ENCODE peak calls at places on chromosomes 6 and 20, in nine cellular contexts. W, D, R, V, E, U, J, K and Y are unnamed samples.

GRCh38 chr6:107866606-107867301 is 42.6 kb upstream of the SCML4 start:
- DNase-seq in U (no peak), K (no peak), D (peak), R (no peak), V (peak), E (no peak), J (peak), W (peak), Y (no peak)

GRCh38 chr20:64268180-64268579 is 12.6 kb downstream of the PCMTD2 start:
- DNase-seq in D (no peak), U (no peak), J (no peak), E (no peak), R (no peak), W (no peak), K (no peak), V (no peak), Y (no peak)

GRCh38 chr6:20331042-20331441 is 70.6 kb upstream of the E2F3 start:
- DNase-seq in R (no peak), K (no peak), U (no peak), J (no peak), W (no peak), D (no peak), E (no peak), V (no peak), Y (no peak)

GRCh38 chr6:122207794-122208193 is 191.7 kb upstream of the HSF2 start:
- DNase-seq in R (no peak), J (no peak), W (no peak), K (no peak), E (no peak), D (no peak), U (no peak), V (no peak), Y (no peak)

GRCh38 chr20:44405246-44405645 is 49.7 kb downstream of the HNF4A start:
- DNase-seq in V (no peak), U (no peak), R (no peak), K (no peak), D (no peak), J (no peak), W (no peak), E (no peak), Y (no peak)

GRCh38 chr6:447381-448165 is 56.0 kb downstream of the IRF4 start:
- DNase-seq in D (no peak), R (no peak), W (no peak), V (no peak), J (no peak), E (peak), K (no peak), U (no peak), Y (no peak)

GRCh38 chr20:4559906-4560305 is 161.8 kb upstream of the PRND start:
- DNase-seq in V (no peak), D (no peak), U (no peak), R (no peak), K (no peak), E (no peak), J (no peak), W (no peak), Y (no peak)

GRCh38 chr6:35140991-35141720 is at the start of gene TCP11:
- DNase-seq in E (peak), U (peak), V (no peak), K (no peak), D (peak), J (peak), W (no peak), R (no peak), Y (no peak)

GRCh38 chr6:13299909-13300308 is 28.4 kb downstream of the TBC1D7 start:
- DNase-seq in D (no peak), K (no peak), R (no peak), J (no peak), E (no peak), U (no peak), V (no peak), W (no peak), Y (no peak)

GRCh38 chr20:51128198-51128597 is 105.3 kb upstream of the KCNG1 start:
- DNase-seq in V (no peak), W (peak), U (no peak), E (peak), R (no peak), K (no peak), J (peak), D (no peak), Y (no peak)

GRCh38 chr6:149317656-149318571 is at the start of gene TAB2:
- DNase-seq in J (peak), U (peak), D (peak), E (no peak), K (no peak), V (peak), R (peak), W (peak), Y (peak)

GRCh38 chr20:17971571-17972013 is 2.8 kb downstream of the MGME1 start:
- DNase-seq in D (no peak), R (no peak), K (no peak), U (no peak), J (no peak), V (peak), W (peak), E (no peak), Y (no peak)

GRCh38 chr20:1660263-1660662 is 2.7 kb upstream of the SIRPG start:
- DNase-seq in D (no peak), E (no peak), K (no peak), J (no peak), U (no peak), V (no peak), R (no peak), W (no peak), Y (no peak)

GRCh38 chr20:43305749-43306148 is 116.0 kb upstream of the PTPRT start:
- DNase-seq in E (no peak), J (no peak), K (no peak), D (no peak), W (no peak), V (no peak), U (no peak), R (no peak), Y (no peak)

GRCh38 chr20:25372584-25373336 is 17.9 kb downstream of the ABHD12 start:
- DNase-seq in D (peak), K (no peak), R (no peak), J (no peak), U (no peak), W (peak), E (no peak), V (no peak), Y (no peak)

GRCh38 chr6:41404221-41404866 is 68.9 kb downstream of the NCR2 start:
- DNase-seq in R (no peak), W (no peak), V (no peak), U (no peak), K (no peak), D (no peak), E (no peak), J (no peak), Y (no peak)

GRCh38 chr6:81988446-81988845 is 236.0 kb upstream of the TENT5A start:
- DNase-seq in D (no peak), W (no peak), K (no peak), E (no peak), V (no peak), U (no peak), J (no peak), R (no peak), Y (no peak)

GRCh38 chr6:166313255-166314070 is 5.3 kb upstream of the PRR18 start:
- DNase-seq in R (no peak), U (peak), V (peak), W (peak), K (no peak), E (peak), J (peak), D (peak), Y (no peak)

GRCh38 chr6:16817594-16817993 is 56.3 kb upstream of the ATXN1 start:
- DNase-seq in W (no peak), V (no peak), E (no peak), K (no peak), R (no peak), J (no peak), U (no peak), D (no peak), Y (no peak)

GRCh38 chr20:33567949-33568348 is 78.1 kb downstream of the CBFA2T2 start:
- DNase-seq in U (no peak), D (no peak), E (no peak), V (no peak), J (no peak), W (no peak), K (no peak), R (no peak), Y (no peak)

GRCh38 chr20:63126876-63127699 is 88.8 kb downstream of the YTHDF1 start:
- DNase-seq in U (peak), W (no peak), V (no peak), E (no peak), D (no peak), J (no peak), R (peak), K (no peak), Y (no peak)

GRCh38 chr20:47466193-47466592 is 35.5 kb upstream of the NCOA3 start:
- DNase-seq in U (no peak), J (no peak), W (peak), V (no peak), E (no peak), K (no peak), D (no peak), R (no peak), Y (no peak)

GRCh38 chr6:157757430-157758403 is 65.3 kb upstream of the SNX9 start:
- DNase-seq in V (no peak), R (no peak), K (no peak), J (no peak), E (no peak), D (peak), W (no peak), U (no peak), Y (peak)

GRCh38 chr20:47821481-47822100 is 36.3 kb upstream of the SULF2 start:
- DNase-seq in R (no peak), V (no peak), D (no peak), J (no peak), E (no peak), W (no peak), K (no peak), U (no peak), Y (no peak)

GRCh38 chr6:80209434-80209833 is 103.0 kb downstream of the BCKDHB start:
- DNase-seq in R (no peak), K (peak), W (no peak), D (peak), V (no peak), U (no peak), J (no peak), E (no peak), Y (no peak)

GRCh38 chr6:162706236-162706635 is 21.3 kb downstream of the PRKN start:
- DNase-seq in K (no peak), R (peak), E (no peak), J (no peak), W (peak), U (no peak), V (no peak), D (no peak), Y (no peak)

GRCh38 chr20:37356387-37356786 is 10.4 kb downstream of the SRC start:
- DNase-seq in U (no peak), E (no peak), D (peak), R (no peak), V (no peak), J (no peak), K (peak), W (peak), Y (peak)

GRCh38 chr6:111972714-111973678 is 80.9 kb upstream of the CCN6 start:
- DNase-seq in W (peak), R (no peak), J (no peak), V (peak), E (no peak), D (peak), K (no peak), U (no peak), Y (peak)

GRCh38 chr6:90384720-90385119 is 88.1 kb upstream of the BACH2 start:
- DNase-seq in V (no peak), R (no peak), E (no peak), K (no peak), W (no peak), U (no peak), D (no peak), J (no peak), Y (no peak)

GRCh38 chr6:141682391-141682790 is 450.3 kb upstream of the GJE1 start:
- DNase-seq in W (no peak), D (no peak), J (no peak), V (no peak), K (no peak), E (no peak), R (no peak), U (no peak), Y (no peak)
- TF ChIP-seq CTCF in W (no peak), D (no peak), J (no peak), V (no peak), K (no peak), E (no peak), R (no peak), U (no peak), Y (no peak)

GRCh38 chr6:29941476-29941875 is 856 bp upstream of the HLA-A start:
- DNase-seq in K (no peak), R (no peak), E (no peak), W (no peak), J (no peak), V (peak), D (peak), U (no peak), Y (no peak)
- TF ChIP-seq CTCF in K (no peak), R (no peak), E (no peak), W (no peak), J (no peak), V (no peak), D (no peak), U (no peak), Y (no peak)

GRCh38 chr6:87832025-87832825 is 130.2 kb upstream of the AKIRIN2 start:
- DNase-seq in J (peak), E (no peak), W (peak), R (no peak), V (peak), D (peak), U (no peak), K (no peak), Y (no peak)
- TF ChIP-seq CTCF in J (peak), E (peak), W (peak), R (peak), V (peak), D (peak), U (no peak), K (no peak), Y (peak)

GRCh38 chr6:44675449-44675848 is 287.9 kb downstream of the CDC5L start:
- DNase-seq in J (no peak), U (no peak), W (no peak), E (no peak), D (no peak), V (no peak), K (no peak), R (no peak), Y (no peak)

GRCh38 chr6:44676246-44676790 is 288.8 kb downstream of the CDC5L start:
- DNase-seq in K (no peak), J (no peak), E (peak), D (no peak), U (no peak), V (no peak), R (no peak), W (no peak), Y (no peak)

GRCh38 chr6:44672838-44673237 is 285.3 kb downstream of the CDC5L start:
- DNase-seq in K (no peak), V (no peak), J (no peak), R (no peak), U (no peak), D (no peak), W (no peak), E (peak), Y (no peak)

GRCh38 chr6:44672086-44672485 is 284.6 kb downstream of the CDC5L start:
- DNase-seq in R (no peak), U (no peak), E (no peak), W (peak), D (no peak), J (no peak), V (no peak), K (no peak), Y (no peak)

DNA sequence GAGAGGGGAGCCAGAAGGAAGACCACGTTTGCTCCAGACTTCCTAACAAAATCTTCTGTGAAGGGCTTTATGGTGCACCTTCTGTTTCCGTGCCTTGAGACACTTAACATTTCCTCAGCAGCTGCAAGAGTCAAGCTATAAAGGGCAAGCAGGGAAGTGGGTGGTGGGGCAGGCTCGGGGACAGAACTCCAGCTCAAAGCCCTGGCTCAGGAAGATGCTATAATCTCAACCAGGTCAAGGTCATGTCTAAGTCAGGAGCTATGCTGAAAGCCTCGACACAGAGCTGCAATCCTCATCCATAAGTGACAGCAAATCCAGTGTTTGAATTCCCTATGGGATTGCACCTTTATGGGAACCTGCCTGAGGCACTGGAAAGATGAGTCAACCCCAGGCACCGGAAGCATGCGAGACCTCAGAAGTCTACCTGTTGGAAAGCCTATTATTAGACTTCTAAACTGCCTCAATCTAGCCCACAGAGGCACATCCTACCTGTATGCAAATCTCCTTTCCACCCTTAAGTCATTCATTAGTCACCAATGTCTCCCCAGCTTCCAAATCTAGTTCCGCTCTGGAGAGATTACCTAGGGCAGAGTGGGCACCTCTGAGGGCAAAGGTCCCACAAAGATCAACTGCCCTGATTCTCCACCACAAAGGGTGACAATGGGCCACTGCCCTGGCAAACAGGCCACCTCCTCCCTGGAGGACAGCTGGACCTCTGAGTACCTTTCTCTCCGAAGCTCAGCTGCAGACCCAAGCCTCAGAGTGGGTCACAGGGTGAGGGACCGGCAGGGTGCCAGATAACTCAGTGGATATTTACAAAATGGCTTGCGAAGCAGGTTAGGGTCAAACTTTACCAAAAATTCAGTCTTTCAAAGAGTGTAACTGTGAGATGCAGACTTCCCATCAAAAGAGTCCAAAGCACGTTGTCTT is 287.0 kb downstream of the CDC5L start:
- DNase-seq in V (no peak), W (no peak), E (peak), R (no peak), D (no peak), U (no peak), K (no peak), J (no peak), Y (no peak)
- TF ChIP-seq CTCF in V (no peak), W (no peak), E (no peak), R (no peak), D (no peak), U (no peak), K (no peak), J (no peak), Y (no peak)

DNA sequence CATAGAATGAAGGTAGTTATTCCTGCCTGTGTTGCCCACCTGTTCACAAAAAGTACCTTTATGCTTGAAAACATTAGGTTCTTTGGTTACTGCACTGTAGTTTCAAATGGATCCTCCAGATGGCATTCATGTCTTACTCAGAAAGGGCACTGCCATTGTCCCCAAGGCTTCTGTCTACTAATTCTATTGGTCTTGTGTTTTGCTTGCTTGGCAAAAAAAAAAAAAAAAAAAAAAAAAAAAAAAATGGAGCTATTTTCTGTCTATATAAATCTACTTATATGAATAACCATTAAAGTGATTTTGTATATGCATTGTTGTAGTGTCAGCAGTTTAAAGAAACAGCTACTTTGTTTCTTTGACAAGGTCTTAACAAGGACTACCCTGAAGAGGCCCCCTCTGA is 12.7 kb upstream of the EFHC1 start:
- DNase-seq in E (no peak), K (no peak), W (peak), U (no peak), D (peak), V (peak), J (no peak), R (no peak), Y (no peak)
- TF ChIP-seq CTCF in E (peak), K (peak), W (peak), U (no peak), D (peak), V (peak), J (peak), R (peak), Y (peak)

DNA sequence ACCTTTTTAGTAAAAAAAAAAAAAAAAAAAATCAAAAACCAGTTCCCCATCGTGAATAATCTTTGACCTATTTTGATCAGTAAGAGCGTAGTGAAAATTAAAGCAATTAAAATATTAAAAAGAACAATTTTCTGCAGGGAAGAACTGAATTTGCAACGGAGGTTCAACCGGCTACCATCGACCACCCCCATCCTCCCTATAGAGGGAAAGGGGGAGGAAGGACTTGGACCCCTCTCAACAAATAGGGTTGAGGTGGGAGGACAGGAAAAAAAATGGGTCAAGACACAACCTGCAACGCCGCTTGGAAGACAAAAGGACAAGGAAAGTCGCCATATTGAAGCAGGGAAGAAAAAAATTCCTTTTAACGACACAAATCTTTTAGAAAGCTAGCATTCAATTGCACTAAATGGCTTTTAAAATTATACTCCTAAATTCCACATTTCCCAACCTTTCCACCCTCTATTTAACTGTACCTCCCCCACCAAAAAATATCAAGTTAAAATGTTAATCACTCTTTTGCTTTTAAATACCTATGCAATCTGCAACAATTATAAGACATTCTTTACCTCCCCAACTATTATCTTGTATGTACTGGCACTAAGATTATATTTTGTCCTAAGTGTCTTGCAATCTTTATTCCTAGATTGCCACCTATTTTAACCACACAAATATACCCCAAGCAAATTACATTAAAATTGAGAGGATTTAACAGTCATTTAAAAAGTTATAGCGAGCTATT is 1.7 kb downstream of the PPP1R10 start:
- DNase-seq in W (peak), E (peak), K (no peak), J (no peak), V (peak), R (no peak), D (peak), U (no peak), Y (no peak)
- TF ChIP-seq CTCF in W (no peak), E (no peak), K (no peak), J (no peak), V (no peak), R (no peak), D (no peak), U (no peak), Y (no peak)